ENCODE peak calls at places on chromosomes 5 and 9, in seven cellular contexts. D, R, V, E, B, I and L are unnamed samples.

GRCh38 chr9:78572266-78572665 is 275.3 kb downstream of the PSAT1 start:
- DNase-seq in D (no peak), R (no peak), I (no peak), E (no peak), B (no peak), V (no peak), L (no peak)

GRCh38 chr5:93622240-93622885 is 39.3 kb downstream of the NR2F1 start:
- DNase-seq in I (peak), B (no peak), D (no peak), V (no peak), E (no peak), R (peak), L (no peak)

GRCh38 chr5:78813906-78814518 is 165.4 kb upstream of the LHFPL2 start:
- DNase-seq in D (no peak), I (no peak), R (no peak), V (no peak), E (no peak), B (no peak), L (peak)

GRCh38 chr5:151173711-151174611 is 16.4 kb upstream of the ANXA6 start:
- DNase-seq in R (no peak), B (no peak), V (no peak), D (no peak), I (no peak), E (no peak), L (no peak)

GRCh38 chr9:129027685-129028191 is 393 bp downstream of the SH3GLB2 start:
- DNase-seq in I (no peak), D (peak), R (no peak), E (peak), V (peak), B (no peak), L (no peak)

GRCh38 chr9:111648066-111648465 is 13.3 kb upstream of the GNG10 start:
- DNase-seq in B (no peak), D (no peak), R (no peak), V (no peak), E (no peak), I (no peak), L (no peak)

GRCh38 chr5:109630109-109630508 is 59.6 kb upstream of the MAN2A1 start:
- DNase-seq in B (no peak), D (no peak), V (no peak), I (no peak), R (no peak), E (no peak), L (no peak)

GRCh38 chr9:135890896-135891631 is 16.3 kb downstream of the CAMSAP1 start:
- DNase-seq in I (no peak), V (no peak), B (no peak), D (no peak), R (no peak), E (no peak), L (no peak)

GRCh38 chr5:112210430-112211005 is 208.6 kb downstream of the EPB41L4A start:
- DNase-seq in B (no peak), V (no peak), D (no peak), I (peak), R (peak), E (no peak), L (peak)

GRCh38 chr5:41415242-41415641 is 95.2 kb downstream of the PLCXD3 start:
- DNase-seq in B (no peak), I (no peak), D (no peak), V (no peak), E (no peak), R (no peak), L (no peak)

GRCh38 chr5:38463634-38464521 is 92.6 kb downstream of the LIFR start:
- DNase-seq in I (no peak), E (peak), D (no peak), V (no peak), R (peak), B (no peak), L (no peak)

GRCh38 chr5:39801306-39801705 is 376.5 kb upstream of the DAB2 start:
- DNase-seq in D (no peak), E (no peak), B (no peak), I (no peak), R (no peak), V (no peak), L (no peak)

GRCh38 chr9:27726244-27727141 is 153.2 kb upstream of the C9orf72 start:
- DNase-seq in R (peak), B (no peak), D (peak), E (peak), V (no peak), I (peak), L (peak)

DNA sequence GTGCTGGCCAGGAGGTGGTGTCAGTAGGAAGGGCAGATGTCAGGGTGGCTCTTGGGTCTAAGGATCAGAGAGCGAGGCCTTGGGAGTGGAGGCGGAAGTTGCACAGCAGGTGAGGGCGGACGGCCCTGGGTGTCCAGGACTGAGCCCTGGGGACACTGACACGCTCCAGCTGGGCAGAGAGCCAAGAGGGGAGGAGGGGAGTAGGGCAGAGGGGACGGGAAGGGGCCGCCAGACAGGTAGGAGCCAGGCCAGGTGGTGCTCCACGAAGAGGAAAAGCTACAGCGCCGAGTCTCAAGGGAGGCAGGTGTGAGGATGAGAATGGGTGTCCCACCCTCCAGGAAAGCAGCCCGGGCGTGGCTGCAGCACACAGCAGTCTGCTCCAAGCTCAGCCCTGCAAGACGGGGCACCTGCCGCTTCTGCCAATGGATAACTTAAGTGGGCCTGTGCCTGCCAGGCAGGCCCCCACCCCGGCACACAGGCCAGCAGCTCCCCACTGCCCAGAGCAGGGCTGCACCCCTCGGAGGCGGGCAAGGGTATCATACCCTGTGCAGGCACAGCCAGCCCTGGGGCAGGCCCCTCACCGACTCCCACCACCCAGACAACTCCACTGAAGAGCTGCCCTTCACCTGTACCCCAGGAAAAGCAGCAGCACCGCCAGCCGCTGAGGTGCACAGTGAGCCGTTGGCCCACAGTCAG is 4.9 kb downstream of the TPRN start:
- DNase-seq in I (no peak), D (no peak), B (no peak), E (no peak), V (no peak), R (no peak), L (no peak)
- TF ChIP-seq CTCF in I (no peak), D (no peak), B (no peak), E (no peak), V (no peak), R (no peak), L (no peak)

GRCh38 chr5:92050970-92051369 is 667.9 kb upstream of the ARRDC3 start:
- DNase-seq in E (no peak), I (no peak), R (no peak), B (no peak), V (no peak), D (no peak), L (no peak)
- TF ChIP-seq CTCF in E (no peak), I (no peak), R (no peak), B (no peak), V (no peak), D (no peak), L (no peak)

GRCh38 chr5:2110137-2110933 is 227.6 kb upstream of the IRX4 start:
- DNase-seq in R (no peak), I (no peak), D (no peak), B (no peak), V (no peak), E (no peak), L (no peak)
- TF ChIP-seq CTCF in R (no peak), I (no peak), D (no peak), B (no peak), V (no peak), E (no peak), L (no peak)

DNA sequence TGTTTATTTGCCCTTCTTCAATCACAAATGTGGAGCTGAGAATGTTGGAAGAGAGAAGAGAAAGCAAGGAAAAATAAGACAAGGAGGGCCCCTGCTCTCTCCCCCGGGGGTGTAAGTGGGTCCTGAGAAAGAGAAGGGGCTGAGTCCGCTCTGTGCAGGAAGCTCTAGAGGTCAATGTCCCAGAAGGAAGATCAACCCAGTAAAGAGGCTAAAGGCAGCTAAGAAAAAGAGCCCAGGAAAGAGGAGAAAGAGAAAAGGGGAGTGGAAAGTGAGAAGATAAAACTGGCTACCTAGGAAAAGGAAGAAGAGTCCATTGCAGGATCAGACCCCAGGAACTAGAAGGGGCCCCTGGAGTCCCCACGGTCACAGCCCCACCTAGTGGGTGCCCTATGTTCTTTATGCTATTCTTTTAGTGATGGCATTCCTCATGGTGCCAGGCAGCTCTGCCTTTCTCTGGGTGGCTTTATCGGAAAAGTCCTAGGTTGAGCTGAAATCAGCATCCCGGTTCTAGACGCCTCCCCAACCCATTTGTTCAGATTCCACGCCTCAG is 583.4 kb downstream of the ACTL7B start:
- DNase-seq in I (peak), R (peak), B (no peak), E (peak), D (no peak), V (peak), L (no peak)
- TF ChIP-seq CTCF in I (peak), R (peak), B (no peak), E (peak), D (no peak), V (peak), L (peak)

GRCh38 chr5:178445534-178445933 is 144.7 kb downstream of the COL23A1 start:
- DNase-seq in I (no peak), R (no peak), E (no peak), B (no peak), V (no peak), D (no peak), L (no peak)
- TF ChIP-seq CTCF in I (no peak), R (no peak), E (no peak), B (no peak), V (no peak), D (no peak), L (no peak)

DNA sequence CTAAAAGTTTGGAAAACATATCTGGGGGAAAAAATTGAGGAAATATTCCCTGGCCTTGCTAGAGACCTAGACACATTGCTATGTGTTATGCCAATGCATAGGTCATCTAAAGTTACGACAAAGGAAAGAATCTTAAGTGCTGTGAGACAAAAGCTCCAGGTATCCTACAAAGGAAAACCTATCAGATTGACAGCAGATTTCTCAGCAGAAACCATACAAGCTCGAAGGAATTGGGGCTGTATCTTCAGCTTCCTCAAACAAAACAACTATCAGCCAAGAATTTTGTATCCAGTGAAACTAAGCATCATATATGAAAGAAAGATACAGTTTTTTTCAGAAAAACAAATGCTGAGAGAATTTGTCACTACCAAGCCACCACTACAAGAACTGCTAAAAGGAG is 234.4 kb downstream of the CDH18 start:
- DNase-seq in I (no peak), D (no peak), B (no peak), E (no peak), R (no peak), V (no peak), L (no peak)
- TF ChIP-seq CTCF in I (no peak), D (no peak), B (no peak), E (no peak), R (no peak), V (no peak), L (no peak)